ENCODE peak calls at places on chromosomes 2 and 18, in five cellular contexts. One of them, this sample, is unnamed.

GRCh38 chr2:181752301-181752700 is 72.0 kb upstream of the NEUROD1 start:
- DNase-seq in H1: no peak
- DNase-seq in GM12891: no peak
- DNase-seq in K562: no peak
- DNase-seq in HepG2: peak; percentile 24
- DNase-seq in this sample: no peak

GRCh38 chr2:162473296-162473695 is 129.4 kb downstream of the GCA start:
- DNase-seq in H1: no peak
- DNase-seq in GM12891: no peak
- DNase-seq in K562: no peak
- DNase-seq in HepG2: no peak
- DNase-seq in this sample: no peak

GRCh38 chr18:76398899-76399612 is 96.0 kb downstream of the ZNF516 start:
- DNase-seq in H1: peak; percentile 34
- DNase-seq in GM12891: peak; percentile 85
- DNase-seq in K562: peak; percentile 64
- DNase-seq in HepG2: peak; percentile 62
- DNase-seq in this sample: peak; percentile 80

GRCh38 chr2:122172812-122173211 is 417.4 kb downstream of the TSN start:
- DNase-seq in H1: no peak
- DNase-seq in GM12891: no peak
- DNase-seq in K562: no peak
- DNase-seq in HepG2: no peak
- DNase-seq in this sample: no peak

GRCh38 chr18:48590678-48591077 is 51.8 kb downstream of the CTIF start:
- DNase-seq in H1: no peak
- DNase-seq in GM12891: no peak
- DNase-seq in K562: no peak
- DNase-seq in HepG2: no peak
- DNase-seq in this sample: no peak

GRCh38 chr18:28127228-28127627 is 49.7 kb downstream of the CDH2 start:
- DNase-seq in H1: no peak
- DNase-seq in GM12891: no peak
- DNase-seq in K562: no peak
- DNase-seq in HepG2: no peak
- DNase-seq in this sample: no peak

GRCh38 chr2:42364653-42365052 is 3.6 kb upstream of the COX7A2L start:
- DNase-seq in H1: no peak
- DNase-seq in GM12891: no peak
- DNase-seq in K562: no peak
- DNase-seq in HepG2: no peak
- DNase-seq in this sample: no peak

GRCh38 chr2:143300531-143300930 is 171.3 kb downstream of the ARHGAP15 start:
- DNase-seq in H1: no peak
- DNase-seq in GM12891: no peak
- DNase-seq in K562: no peak
- DNase-seq in HepG2: no peak
- DNase-seq in this sample: no peak

GRCh38 chr18:37482433-37482832 is 83.2 kb downstream of the CELF4 start:
- DNase-seq in H1: no peak
- DNase-seq in GM12891: no peak
- DNase-seq in K562: no peak
- DNase-seq in HepG2: no peak
- DNase-seq in this sample: no peak

GRCh38 chr2:203619192-203619878 is 84.2 kb upstream of the RAPH1 start:
- DNase-seq in H1: no peak
- DNase-seq in GM12891: no peak
- DNase-seq in K562: no peak
- DNase-seq in HepG2: no peak
- DNase-seq in this sample: no peak

GRCh38 chr18:57940166-57940565 is 103.9 kb upstream of the NEDD4L start:
- DNase-seq in H1: no peak
- DNase-seq in GM12891: no peak
- DNase-seq in K562: no peak
- DNase-seq in HepG2: no peak
- DNase-seq in this sample: no peak

GRCh38 chr2:219739061-219739460 is 111.6 kb downstream of the SLC4A3 start:
- DNase-seq in H1: no peak
- DNase-seq in GM12891: no peak
- DNase-seq in K562: no peak
- DNase-seq in HepG2: no peak
- DNase-seq in this sample: no peak

GRCh38 chr2:15711126-15711860 is 119.6 kb downstream of the DDX1 start:
- DNase-seq in H1: no peak
- DNase-seq in GM12891: no peak
- DNase-seq in K562: no peak
- DNase-seq in HepG2: no peak
- DNase-seq in this sample: no peak

GRCh38 chr18:34729264-34729663 is 19.2 kb downstream of the DTNA start:
- DNase-seq in H1: peak; percentile 27
- DNase-seq in GM12891: no peak
- DNase-seq in K562: peak; percentile 3
- DNase-seq in HepG2: peak; percentile 23
- DNase-seq in this sample: no peak

GRCh38 chr2:98376301-98376945 is 30.2 kb downstream of the CNGA3 start:
- DNase-seq in H1: no peak
- DNase-seq in GM12891: no peak
- DNase-seq in K562: no peak
- DNase-seq in HepG2: no peak
- DNase-seq in this sample: no peak

GRCh38 chr2:35220471-35220870 is 1135.1 kb upstream of the CRIM1 start:
- DNase-seq in H1: no peak
- DNase-seq in GM12891: no peak
- DNase-seq in K562: no peak
- DNase-seq in HepG2: no peak
- DNase-seq in this sample: no peak

GRCh38 chr2:1731512-1731962 is 12.8 kb downstream of the PXDN start:
- DNase-seq in H1: no peak
- DNase-seq in GM12891: no peak
- DNase-seq in K562: no peak
- DNase-seq in HepG2: no peak
- DNase-seq in this sample: no peak

GRCh38 chr2:88692187-88692586 is 714 bp downstream of the RPIA start:
- DNase-seq in H1: no peak
- DNase-seq in GM12891: no peak
- DNase-seq in K562: peak; percentile 59
- DNase-seq in HepG2: peak; percentile 32
- DNase-seq in this sample: peak; percentile 17

GRCh38 chr18:22311301-22311700 is 106.4 kb downstream of the CTAGE1 start:
- DNase-seq in H1: no peak
- DNase-seq in GM12891: no peak
- DNase-seq in K562: no peak
- DNase-seq in HepG2: no peak
- DNase-seq in this sample: no peak

GRCh38 chr2:130785466-130786055 is 30.2 kb downstream of the AMER3 start:
- DNase-seq in H1: no peak
- DNase-seq in GM12891: no peak
- DNase-seq in K562: no peak
- DNase-seq in HepG2: no peak
- DNase-seq in this sample: no peak

GRCh38 chr2:64934530-64934929 is 54.7 kb upstream of the SLC1A4 start:
- DNase-seq in H1: no peak
- DNase-seq in GM12891: no peak
- DNase-seq in K562: no peak
- DNase-seq in HepG2: no peak
- DNase-seq in this sample: no peak

GRCh38 chr2:55888941-55889340 is 34.6 kb downstream of the EFEMP1 start:
- DNase-seq in H1: no peak
- DNase-seq in GM12891: no peak
- DNase-seq in K562: no peak
- DNase-seq in HepG2: no peak
- DNase-seq in this sample: no peak

GRCh38 chr2:5932556-5933469 is 240.6 kb downstream of the SOX11 start:
- DNase-seq in H1: no peak
- DNase-seq in GM12891: no peak
- DNase-seq in K562: no peak
- DNase-seq in HepG2: no peak
- DNase-seq in this sample: no peak

GRCh38 chr2:164920430-164920829 is 34.9 kb downstream of the SLC38A11 start:
- DNase-seq in H1: no peak
- DNase-seq in GM12891: no peak
- DNase-seq in K562: no peak
- DNase-seq in HepG2: peak; percentile 90
- DNase-seq in this sample: no peak

GRCh38 chr18:76234559-76234958 is 260.5 kb downstream of the ZNF516 start:
- DNase-seq in H1: no peak
- DNase-seq in GM12891: no peak
- DNase-seq in K562: no peak
- DNase-seq in HepG2: no peak
- DNase-seq in this sample: no peak

GRCh38 chr2:201343559-201343958 is 13.6 kb downstream of the FLACC1 start:
- DNase-seq in H1: no peak
- DNase-seq in GM12891: no peak
- DNase-seq in K562: no peak
- DNase-seq in HepG2: no peak
- DNase-seq in this sample: no peak

DNA sequence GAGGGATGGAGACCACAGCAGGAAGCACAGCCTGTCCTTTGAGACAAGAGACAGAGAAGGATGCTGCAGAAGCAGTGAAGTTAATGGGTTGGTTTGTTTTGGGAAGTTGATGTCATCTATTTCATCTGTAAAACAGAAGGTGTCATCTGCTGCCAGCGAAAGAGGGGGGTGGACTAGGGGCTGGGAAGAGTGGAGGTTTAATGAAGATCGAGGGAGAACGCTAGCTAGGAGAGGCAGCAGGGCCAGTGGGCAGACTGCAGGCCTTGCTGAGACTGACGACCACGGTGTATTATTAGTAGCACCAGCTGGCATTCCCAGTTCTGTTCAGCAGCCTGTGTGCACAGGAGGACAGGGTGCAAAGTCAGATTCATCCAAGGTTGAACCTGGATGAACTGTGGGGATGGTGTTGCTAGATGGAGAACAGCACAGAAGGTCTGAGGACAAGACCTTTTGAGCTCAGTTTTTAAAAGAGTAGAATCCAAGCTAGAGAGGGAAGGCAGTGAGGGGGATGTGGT is 120.4 kb upstream of the CAPN13 start:
- DNase-seq in H1: no peak
- DNase-seq in GM12891: no peak
- DNase-seq in K562: no peak
- DNase-seq in HepG2: no peak
- DNase-seq in this sample: no peak
- TF ChIP-seq TAF1 in H1: no peak
- TF ChIP-seq TAF1 in GM12891: no peak
- TF ChIP-seq TAF1 in K562: no peak
- TF ChIP-seq TAF1 in HepG2: no peak
- TF ChIP-seq TAF1 in this sample: no peak

GRCh38 chr2:224432003-224432574 is 30.2 kb upstream of the FAM124B start:
- DNase-seq in H1: no peak
- DNase-seq in GM12891: no peak
- DNase-seq in K562: no peak
- DNase-seq in HepG2: no peak
- DNase-seq in this sample: no peak

GRCh38 chr2:224429441-224429810 is 27.5 kb upstream of the FAM124B start:
- DNase-seq in H1: no peak
- DNase-seq in GM12891: no peak
- DNase-seq in K562: no peak
- DNase-seq in HepG2: no peak
- DNase-seq in this sample: no peak

GRCh38 chr2:224436634-224437033 is 34.7 kb upstream of the FAM124B start:
- DNase-seq in H1: no peak
- DNase-seq in GM12891: no peak
- DNase-seq in K562: no peak
- DNase-seq in HepG2: no peak
- DNase-seq in this sample: no peak

GRCh38 chr2:224434618-224435017 is 32.7 kb upstream of the FAM124B start:
- DNase-seq in H1: no peak
- DNase-seq in GM12891: no peak
- DNase-seq in K562: no peak
- DNase-seq in HepG2: no peak
- DNase-seq in this sample: no peak

GRCh38 chr2:224433442-224433841 is 31.5 kb upstream of the FAM124B start:
- DNase-seq in H1: peak; percentile 86
- DNase-seq in GM12891: no peak
- DNase-seq in K562: no peak
- DNase-seq in HepG2: no peak
- DNase-seq in this sample: no peak
- TF ChIP-seq TAF1 in H1: peak; percentile 36
- TF ChIP-seq TAF1 in GM12891: no peak
- TF ChIP-seq TAF1 in K562: no peak
- TF ChIP-seq TAF1 in HepG2: no peak
- TF ChIP-seq TAF1 in this sample: no peak

DNA sequence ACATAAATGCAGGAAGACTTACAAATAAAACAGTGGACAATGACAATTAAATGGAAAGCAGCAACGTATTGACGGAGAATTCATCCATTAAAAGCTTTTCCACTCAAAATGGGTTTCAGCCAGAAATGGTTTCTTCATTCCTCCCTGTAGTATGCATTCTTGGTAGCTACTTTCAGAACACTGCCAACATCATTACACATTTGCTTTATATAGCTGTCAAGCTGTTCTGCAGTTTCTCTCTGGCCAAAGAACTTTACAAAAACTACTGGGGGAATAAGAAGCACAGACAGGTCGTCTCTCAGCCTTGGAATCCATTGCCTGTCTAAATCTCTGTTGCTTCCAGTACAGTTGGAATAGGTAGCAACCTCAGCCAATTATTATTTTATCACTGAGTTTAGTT is 84.1 kb upstream of the NCKAP5 start:
- DNase-seq in H1: no peak
- DNase-seq in GM12891: no peak
- DNase-seq in K562: no peak
- DNase-seq in HepG2: no peak
- DNase-seq in this sample: no peak
- TF ChIP-seq TAF1 in H1: no peak
- TF ChIP-seq TAF1 in GM12891: no peak
- TF ChIP-seq TAF1 in K562: no peak
- TF ChIP-seq TAF1 in HepG2: no peak
- TF ChIP-seq TAF1 in this sample: no peak

GRCh38 chr2:207103132-207103531 is 62.6 kb downstream of the KLF7 start:
- DNase-seq in H1: no peak
- DNase-seq in GM12891: no peak
- DNase-seq in K562: no peak
- DNase-seq in HepG2: no peak
- DNase-seq in this sample: no peak

GRCh38 chr2:207107120-207107519 is 58.6 kb downstream of the KLF7 start:
- DNase-seq in H1: no peak
- DNase-seq in GM12891: no peak
- DNase-seq in K562: no peak
- DNase-seq in HepG2: no peak
- DNase-seq in this sample: no peak

GRCh38 chr2:207107551-207107950 is 58.2 kb downstream of the KLF7 start:
- DNase-seq in H1: no peak
- DNase-seq in GM12891: no peak
- DNase-seq in K562: no peak
- DNase-seq in HepG2: no peak
- DNase-seq in this sample: no peak

GRCh38 chr2:207097278-207097677 is 68.5 kb downstream of the KLF7 start:
- DNase-seq in H1: no peak
- DNase-seq in GM12891: no peak
- DNase-seq in K562: no peak
- DNase-seq in HepG2: no peak
- DNase-seq in this sample: no peak

DNA sequence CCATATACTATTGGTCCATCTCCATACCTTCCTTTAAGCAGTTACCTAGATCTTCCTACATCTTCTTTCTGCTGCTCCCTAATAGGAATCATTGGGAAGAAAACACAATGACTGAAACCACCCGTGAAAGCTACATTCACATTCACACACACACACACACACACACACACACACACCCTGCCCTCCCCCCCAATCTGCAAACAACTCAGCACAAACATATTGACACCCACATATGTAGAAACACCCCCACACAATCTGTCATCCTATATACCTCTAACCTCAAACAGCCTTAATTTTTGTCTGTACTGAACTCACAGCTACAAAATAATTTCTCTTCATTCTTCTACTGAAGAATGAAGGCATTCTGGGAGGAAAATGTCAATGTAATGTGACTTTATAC is 63.8 kb downstream of the KLF7 start:
- DNase-seq in H1: no peak
- DNase-seq in GM12891: no peak
- DNase-seq in K562: no peak
- DNase-seq in HepG2: no peak
- DNase-seq in this sample: no peak
- TF ChIP-seq TAF1 in H1: no peak
- TF ChIP-seq TAF1 in GM12891: no peak
- TF ChIP-seq TAF1 in K562: no peak
- TF ChIP-seq TAF1 in HepG2: no peak
- TF ChIP-seq TAF1 in this sample: no peak

This sample was measured in GM12892.